ENCODE peak calls at places on chromosomes 4 and X, in four cellular contexts. A is HepG2, G is GM12878, I is H1. J is an unnamed sample. For H3K36me3, the result is how much of the 10 kb centered on the place peaks cover.

GRCh38 chr4:45732161-45732560 is 391.7 kb downstream of the GABRG1 start:
- DNase-seq in I (no peak), G (no peak), A (no peak), J (no peak)

GRCh38 chrX:37785569-37785968 is 5.7 kb downstream of the CYBB start:
- DNase-seq in A (no peak), G (no peak), I (no peak), J (no peak)

GRCh38 chrX:124557976-124558375 is 211.6 kb downstream of the SH2D1A start:
- DNase-seq in A (no peak), I (no peak), G (no peak), J (no peak)

GRCh38 chrX:54182194-54182863 is 725 bp downstream of the FAM120C start:
- DNase-seq in I (peak), A (peak), G (no peak), J (no peak)

GRCh38 chr4:153988446-153988845 is 199.6 kb upstream of the SFRP2 start:
- DNase-seq in I (no peak), G (no peak), A (no peak), J (no peak)

GRCh38 chr4:126592088-126592487 is 1040.7 kb upstream of the INTU start:
- DNase-seq in G (no peak), I (no peak), A (no peak), J (no peak)

GRCh38 chr4:54764501-54764900 is 106.7 kb downstream of the KIT start:
- DNase-seq in A (no peak), G (no peak), I (no peak), J (no peak)

GRCh38 chrX:108945883-108946523 is 209.6 kb upstream of the IRS4 start:
- DNase-seq in A (no peak), G (no peak), I (no peak), J (no peak)

GRCh38 chr4:5683566-5683965 is 24.8 kb downstream of the EVC2 start:
- DNase-seq in A (no peak), G (no peak), I (no peak), J (no peak)

GRCh38 chr4:116599859-116600258 is 485.5 kb downstream of the TRAM1L1 start:
- DNase-seq in I (peak), G (no peak), A (no peak), J (peak)

GRCh38 chr4:105369988-105370387 is 103.9 kb downstream of the PPA2 start:
- DNase-seq in I (no peak), A (no peak), G (no peak), J (no peak)

GRCh38 chr4:82798168-82799005 is at the start of gene SCD5:
- DNase-seq in G (no peak), A (no peak), I (peak), J (no peak)

GRCh38 chr4:140427919-140428471 is 547 bp upstream of the CLGN start:
- DNase-seq in A (peak), I (no peak), G (no peak), J (no peak)

GRCh38 chrX:12770440-12770839 is 20.8 kb upstream of the PRPS2 start:
- DNase-seq in G (no peak), A (no peak), I (no peak), J (no peak)

GRCh38 chr4:53196872-53197759 is 168.7 kb downstream of the SCFD2 start:
- DNase-seq in G (peak), A (peak), I (no peak), J (peak)

GRCh38 chr4:165879581-165879980 is 6.5 kb downstream of the TLL1 start:
- DNase-seq in I (no peak), A (no peak), G (no peak), J (no peak)

GRCh38 chrX:8034058-8034457 is 106.8 kb upstream of the PNPLA4 start:
- DNase-seq in I (no peak), G (no peak), A (no peak), J (peak)

GRCh38 chrX:80879916-80880315 is 70.2 kb upstream of the BRWD3 start:
- DNase-seq in A (no peak), G (no peak), I (no peak), J (no peak)

GRCh38 chr4:6200922-6201362 is 593 bp upstream of the JAKMIP1 start:
- DNase-seq in A (peak), I (no peak), G (no peak), J (no peak)

GRCh38 chr4:111400736-111401135 is 744.5 kb upstream of the FAM241A start:
- DNase-seq in G (no peak), I (no peak), A (no peak), J (no peak)

GRCh38 chr4:28229092-28229491 is 1368.5 kb downstream of the STIM2 start:
- DNase-seq in A (no peak), G (no peak), I (no peak), J (no peak)

GRCh38 chr4:184262901-184263300 is 45.2 kb upstream of the ENPP6 start:
- DNase-seq in G (no peak), I (peak), A (no peak), J (no peak)

GRCh38 chr4:26058537-26058936 is 144.5 kb downstream of the SMIM20 start:
- DNase-seq in A (no peak), I (no peak), G (peak), J (no peak)

GRCh38 chrX:47587091-47587891 is 5.1 kb downstream of the TIMP1 start:
- DNase-seq in A (no peak), I (no peak), G (no peak), J (no peak)

GRCh38 chr4:26909369-26909768 is 48.7 kb downstream of the STIM2 start:
- DNase-seq in G (no peak), I (no peak), A (no peak), J (no peak)

GRCh38 chr4:183142566-183143545 is 43.8 kb downstream of the WWC2 start:
- DNase-seq in A (no peak), G (no peak), I (no peak), J (no peak)

GRCh38 chr4:72418458-72418857 is 150.6 kb downstream of the ADAMTS3 start:
- DNase-seq in G (no peak), I (no peak), A (no peak), J (no peak)

GRCh38 chrX:24149346-24150050 is at the start of gene ZFX:
- DNase-seq in A (peak), G (no peak), I (peak), J (no peak)

GRCh38 chr4:120843840-120844527 is 78.5 kb downstream of the PRDM5 start:
- DNase-seq in I (peak), A (no peak), G (no peak), J (no peak)

GRCh38 chr4:118141240-118141639 is 107.0 kb downstream of the NDST3 start:
- DNase-seq in G (no peak), A (no peak), I (no peak), J (no peak)

GRCh38 chr4:153153339-153153851 is 50.8 kb upstream of the TRIM2 start:
- DNase-seq in G (no peak), A (no peak), I (peak), J (no peak)

GRCh38 chr4:104470770-104471169 is 23.9 kb downstream of the CXXC4 start:
- DNase-seq in A (peak), G (no peak), I (no peak), J (no peak)

GRCh38 chrX:11437642-11438379 is 144.6 kb downstream of the AMELX start:
- DNase-seq in A (peak), I (no peak), G (no peak), J (no peak)

GRCh38 chr4:104352211-104352610 is 142.5 kb downstream of the CXXC4 start:
- DNase-seq in I (no peak), G (no peak), A (peak), J (peak)

DNA sequence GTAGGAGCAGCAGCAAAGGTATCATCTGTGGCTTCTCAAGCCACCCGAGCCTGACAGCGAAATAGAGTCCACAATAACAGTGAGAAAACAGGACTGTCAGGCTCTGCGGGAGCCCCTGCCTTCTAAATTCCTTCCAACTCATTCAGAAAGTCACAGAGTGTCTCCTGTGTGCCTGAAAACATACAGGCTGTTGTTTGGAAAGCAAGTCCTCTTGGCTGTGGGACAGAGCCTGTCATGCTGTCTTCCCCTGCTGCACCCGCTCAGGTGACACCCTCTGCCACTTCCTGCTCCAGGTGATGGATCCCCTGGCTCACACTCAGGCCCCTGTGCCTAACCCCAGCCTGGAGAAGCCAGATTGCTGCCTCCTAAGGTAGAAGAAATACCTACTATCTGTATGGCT is 152.3 kb downstream of the RAB28 start:
- DNase-seq in G (no peak), A (no peak), I (no peak), J (no peak)
- TF ChIP-seq YY1 in G (no peak), A (no peak), I (no peak), J (no peak)

DNA sequence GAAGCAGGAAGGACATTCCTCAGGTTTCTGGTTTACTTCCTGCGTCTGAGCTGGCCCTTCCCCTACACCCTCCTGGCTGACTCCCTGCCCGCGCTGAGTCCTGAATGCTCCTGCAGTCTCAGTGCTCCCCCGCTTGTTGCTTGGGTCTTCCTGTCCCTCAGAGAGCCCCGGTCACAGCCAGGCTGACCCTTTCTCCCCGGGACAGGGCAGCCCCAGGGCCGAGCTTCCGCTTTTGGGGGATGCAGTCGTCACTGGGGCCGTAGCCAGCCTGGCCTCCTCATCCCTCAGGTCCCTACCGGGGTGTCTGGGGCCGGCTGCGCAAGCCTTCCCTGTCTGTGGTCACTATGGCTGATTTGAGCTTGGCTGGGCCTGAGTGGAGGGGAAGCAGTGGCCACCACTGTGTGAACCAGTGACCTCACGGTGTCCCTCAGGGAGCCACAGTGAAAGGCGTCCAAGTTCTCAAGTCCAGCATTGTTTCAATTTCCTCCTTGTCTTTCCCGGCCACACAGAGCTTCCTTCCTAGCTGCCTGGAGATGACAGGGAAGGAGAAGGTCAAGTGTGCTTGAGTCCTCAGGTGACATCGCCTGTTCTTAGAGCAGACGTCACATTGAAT is 34.1 kb upstream of the ASMTL start:
- DNase-seq in I (no peak), A (no peak), G (no peak), J (no peak)
- TF ChIP-seq SUZ12 in I (no peak), A (no peak), G (no peak), J (no peak)

DNA sequence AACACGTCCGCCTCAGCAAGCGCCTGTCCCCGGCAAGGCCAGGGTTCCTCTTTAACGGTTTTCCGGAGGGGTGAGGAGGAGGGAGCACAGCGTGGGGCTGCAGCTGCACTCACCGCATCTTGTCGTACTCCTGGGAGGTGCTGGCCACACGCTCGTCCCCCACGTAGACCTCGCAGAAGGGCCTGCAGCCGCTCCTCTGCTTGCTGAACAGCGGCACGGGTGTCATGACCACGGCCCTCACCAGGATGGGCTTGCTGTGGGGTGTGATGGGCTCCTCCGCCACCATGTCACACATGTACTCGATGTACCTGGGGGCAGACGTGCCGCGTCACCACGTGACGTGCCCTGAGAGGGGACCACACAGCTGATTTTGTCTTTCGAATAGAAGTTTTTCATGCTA is 51.6 kb upstream of the CPLX1 start:
- DNase-seq in A (no peak), G (no peak), I (no peak), J (no peak)
- H3K36me3 ChIP-seq in A (under half), G (under half), I (under half), J (half or more)

GRCh38 chr4:3766791-3767561 is 791 bp downstream of the ADRA2C start:
- DNase-seq in A (no peak), G (no peak), I (peak), J (no peak)
- TF ChIP-seq YY1 in A (no peak), G (no peak), I (no peak), J (no peak)

DNA sequence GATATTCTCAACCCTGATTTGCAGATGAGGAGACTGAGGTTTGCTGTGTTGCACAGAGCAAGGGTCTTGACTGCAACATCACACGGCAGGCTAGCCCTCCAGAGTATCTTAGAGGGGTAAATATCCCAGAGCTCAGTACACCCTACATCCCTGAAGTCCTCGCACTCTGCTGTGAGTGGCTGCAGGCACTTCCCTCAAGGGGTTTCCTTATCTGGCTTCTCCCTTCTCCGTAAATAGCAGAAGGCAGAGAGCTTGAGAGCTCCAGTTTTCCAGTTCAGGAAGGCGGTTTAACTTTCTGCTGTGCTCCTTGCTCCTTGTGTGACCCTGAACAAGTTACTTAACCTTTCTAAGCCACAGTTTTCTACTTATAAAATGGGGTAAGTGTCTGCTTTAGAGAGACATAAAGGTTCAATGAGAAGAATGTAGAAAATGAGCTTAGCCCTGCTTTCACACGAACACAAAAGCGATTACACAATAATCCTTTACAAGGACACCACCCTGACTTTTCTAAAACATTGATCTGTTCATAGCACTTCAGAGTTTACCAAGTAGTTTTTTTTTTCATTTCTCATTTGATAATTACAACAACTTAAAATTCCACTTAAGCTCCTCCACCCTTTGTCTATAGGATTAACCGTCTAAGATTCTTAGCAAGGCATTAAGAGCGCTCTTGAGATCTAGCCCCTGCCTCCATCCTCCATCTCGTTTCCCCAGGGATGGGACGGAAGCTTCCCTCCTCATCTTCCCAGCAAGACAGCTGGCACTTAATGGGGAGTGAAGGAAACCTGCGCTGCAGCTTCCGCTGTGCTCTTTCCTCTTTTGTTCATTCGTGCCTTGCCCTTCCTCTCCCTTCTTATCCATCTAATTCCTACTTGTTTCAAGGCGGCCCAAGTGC is 68.4 kb downstream of the TAPT1 start:
- DNase-seq in G (no peak), A (peak), I (no peak), J (no peak)
- TF ChIP-seq SUZ12 in G (no peak), A (no peak), I (no peak), J (no peak)